ENCODE peak calls at places on chromosomes 1 and 21, in four cellular contexts. Z, X, A and P are unnamed samples.

GRCh38 chr21:23725576-23725975 is 1881.7 kb downstream of the MRPL39 start:
- DNase-seq in A (no peak), Z (no peak), X (no peak), P (no peak)

GRCh38 chr21:25396135-25396711 is 211.1 kb downstream of the MRPL39 start:
- DNase-seq in X (no peak), Z (no peak), A (no peak), P (no peak)

GRCh38 chr1:98388431-98388830 is 273.1 kb upstream of the SNX7 start:
- DNase-seq in X (no peak), A (no peak), Z (no peak), P (no peak)

GRCh38 chr1:46487818-46488218 is 1.8 kb upstream of the DMBX1 start:
- DNase-seq in A (no peak), Z (no peak), X (no peak), P (peak)

GRCh38 chr1:117930173-117930447 is 571 bp downstream of the WDR3 start:
- DNase-seq in X (no peak), A (no peak), Z (no peak), P (no peak)

GRCh38 chr1:30787856-30788495 is 30.4 kb upstream of the LAPTM5 start:
- DNase-seq in X (no peak), Z (no peak), A (no peak), P (no peak)

GRCh38 chr1:213122514-213122929 is 71.5 kb downstream of the RPS6KC1 start:
- DNase-seq in A (no peak), Z (no peak), X (no peak), P (peak)

GRCh38 chr21:45074818-45075605 is 632 bp downstream of the ADARB1 start:
- DNase-seq in Z (peak), X (peak), A (no peak), P (peak)

GRCh38 chr1:33188572-33189275 is 6.9 kb upstream of the TRIM62 start:
- DNase-seq in Z (no peak), X (no peak), A (no peak), P (no peak)

GRCh38 chr1:245790441-245790840 is 635.7 kb downstream of the KIF26B start:
- DNase-seq in A (no peak), X (no peak), Z (no peak), P (no peak)

GRCh38 chr1:239879321-239880170 is 212.1 kb upstream of the FMN2 start:
- DNase-seq in Z (no peak), X (no peak), A (no peak), P (no peak)

GRCh38 chr1:116518400-116518799 is 52.4 kb downstream of the CD58 start:
- DNase-seq in Z (no peak), X (no peak), A (no peak), P (no peak)

GRCh38 chr1:116515702-116516101 is 55.1 kb downstream of the CD58 start:
- DNase-seq in X (no peak), Z (no peak), A (no peak), P (no peak)

GRCh38 chr1:116525440-116525839 is 45.4 kb downstream of the CD58 start:
- DNase-seq in A (no peak), X (no peak), Z (no peak), P (no peak)

GRCh38 chr1:116516631-116517030 is 54.2 kb downstream of the CD58 start:
- DNase-seq in X (no peak), A (no peak), Z (no peak), P (no peak)

GRCh38 chr1:116521186-116521585 is 49.6 kb downstream of the CD58 start:
- DNase-seq in Z (no peak), X (no peak), A (no peak), P (no peak)
- TF ChIP-seq POLR2A in Z (no peak), X (no peak), A (no peak), P (no peak)

GRCh38 chr1:155978973-155979429 is 654 bp upstream of the ARHGEF2 start:
- DNase-seq in Z (no peak), X (no peak), A (no peak), P (peak)

GRCh38 chr1:155979525-155980343 is 1.4 kb upstream of the ARHGEF2 start:
- DNase-seq in A (no peak), X (no peak), Z (no peak), P (peak)

GRCh38 chr1:155983191-155984023 is 5.1 kb upstream of the ARHGEF2 start:
- DNase-seq in Z (no peak), A (peak), X (no peak), P (peak)

GRCh38 chr1:155982106-155982505 is 3.8 kb upstream of the ARHGEF2 start:
- DNase-seq in A (no peak), Z (no peak), X (no peak), P (no peak)

GRCh38 chr1:155981266-155982088 is 3.1 kb upstream of the ARHGEF2 start:
- DNase-seq in X (no peak), Z (no peak), A (no peak), P (peak)
- TF ChIP-seq POLR2A in X (no peak), Z (no peak), A (no peak), P (no peak)

DNA sequence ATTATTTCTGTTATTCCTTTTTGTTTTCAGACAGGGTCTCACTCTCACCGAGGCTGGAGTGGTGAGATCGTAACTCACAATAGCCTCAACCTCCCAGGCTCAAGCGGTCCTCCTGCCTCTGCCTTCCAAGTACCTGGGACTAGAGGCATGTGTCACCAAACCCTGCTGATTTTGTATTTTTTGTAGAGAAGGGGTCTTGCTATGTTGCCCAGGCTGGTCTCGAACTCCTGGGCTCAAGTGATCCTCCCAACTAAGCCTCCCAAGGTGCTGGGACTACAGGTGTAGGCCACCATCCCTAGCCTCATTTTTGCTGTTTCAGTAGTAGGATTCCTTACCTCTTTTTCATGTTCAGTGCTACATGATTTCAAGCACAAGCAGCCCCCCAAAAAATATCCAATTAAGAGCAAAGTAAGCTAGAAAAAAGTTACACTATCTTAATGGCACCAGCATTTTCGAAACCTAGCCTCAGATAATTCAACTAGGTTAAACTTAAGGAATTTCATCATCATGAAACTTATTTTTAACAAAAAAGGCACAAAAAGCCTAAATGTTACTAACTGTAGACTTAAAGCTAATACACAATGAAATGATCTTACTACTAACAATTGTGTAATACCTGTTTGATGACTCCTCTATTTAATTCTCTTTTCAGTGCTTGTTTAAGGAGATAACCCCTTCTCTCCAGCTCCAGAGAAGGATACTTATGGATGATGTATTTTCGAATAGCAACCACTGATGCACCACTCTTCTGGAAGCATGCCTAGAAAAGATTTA is 16.6 kb downstream of the HP1BP3 start:
- DNase-seq in X (no peak), A (no peak), Z (no peak), P (no peak)
- TF ChIP-seq POLR2A in X (no peak), A (no peak), Z (no peak), P (no peak)

GRCh38 chr21:26966978-26967913 is at the start of gene ADAMTS5:
- DNase-seq in A (peak), Z (peak), X (peak), P (no peak)
- TF ChIP-seq POLR2A in A (no peak), Z (no peak), X (no peak), P (no peak)

GRCh38 chr1:237040823-237041222 is 1.2 kb upstream of the RYR2 start:
- DNase-seq in X (no peak), Z (no peak), A (no peak), P (no peak)

GRCh38 chr1:237042892-237043576 is 1.1 kb downstream of the RYR2 start:
- DNase-seq in Z (no peak), X (no peak), A (no peak), P (no peak)

GRCh38 chr1:237041461-237041794 is 556 bp upstream of the RYR2 start:
- DNase-seq in Z (no peak), A (no peak), X (no peak), P (no peak)

GRCh38 chr1:237042467-237042891 is 495 bp downstream of the RYR2 start:
- DNase-seq in Z (no peak), A (no peak), X (no peak), P (no peak)

GRCh38 chr1:237041795-237042466 is at the start of gene RYR2:
- DNase-seq in Z (peak), A (no peak), X (no peak), P (peak)
- TF ChIP-seq POLR2A in Z (no peak), A (no peak), X (no peak), P (no peak)

DNA sequence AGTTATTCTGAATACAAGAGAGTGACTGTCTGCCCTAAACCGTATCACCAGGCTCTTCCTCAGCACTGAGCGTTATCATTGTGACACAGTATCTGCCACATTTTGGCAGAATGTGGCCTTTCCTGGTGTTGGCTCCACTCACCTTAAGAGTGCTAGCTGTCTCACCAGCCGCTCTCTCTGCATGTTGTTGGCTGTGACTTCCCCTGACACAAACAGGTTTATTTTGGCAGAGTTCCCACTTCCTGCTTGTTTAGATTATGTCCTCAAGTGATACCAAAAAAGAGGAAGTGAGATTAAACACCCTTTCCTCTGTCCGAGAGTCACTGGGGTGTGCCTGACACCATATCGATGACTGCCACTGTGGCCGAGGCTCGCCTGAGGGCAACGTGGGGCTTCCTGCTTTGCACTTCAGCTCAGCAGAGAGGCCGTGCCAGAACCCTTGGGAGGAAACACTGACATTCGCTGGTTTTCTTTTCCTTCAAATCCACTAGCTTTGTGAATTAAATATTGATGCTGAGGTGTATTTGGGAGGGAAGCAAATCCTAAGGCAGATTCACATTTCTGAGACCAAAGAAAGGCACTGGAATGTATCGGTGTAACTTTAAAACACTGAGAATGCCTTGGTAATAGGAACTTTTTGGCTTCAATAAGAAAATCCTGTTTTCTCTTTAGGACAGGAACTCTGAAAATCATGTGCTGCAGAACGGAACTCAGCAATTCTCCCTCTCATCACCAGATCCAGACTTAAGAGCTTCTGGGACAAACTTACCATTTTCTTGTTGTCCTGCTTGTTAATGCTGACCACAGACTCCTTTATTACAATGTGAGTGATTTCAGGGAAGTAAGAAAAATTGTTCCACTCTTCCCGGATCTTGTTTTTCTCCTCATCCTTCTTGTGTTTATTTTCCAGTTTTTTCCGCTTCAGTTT is 102.1 kb downstream of the JAK1 start:
- DNase-seq in Z (peak), A (peak), X (peak), P (peak)
- TF ChIP-seq POLR2A in Z (no peak), A (no peak), X (no peak), P (no peak)

GRCh38 chr1:162548170-162548569 is 13.4 kb upstream of the UAP1 start:
- DNase-seq in A (peak), Z (no peak), X (no peak), P (no peak)

GRCh38 chr1:162549001-162549400 is 12.5 kb upstream of the UAP1 start:
- DNase-seq in A (no peak), X (no peak), Z (no peak), P (no peak)

GRCh38 chr1:162552684-162553252 is 8.8 kb upstream of the UAP1 start:
- DNase-seq in Z (no peak), A (no peak), X (no peak), P (no peak)

GRCh38 chr1:162551969-162552683 is 9.4 kb upstream of the UAP1 start:
- DNase-seq in Z (no peak), X (no peak), A (no peak), P (no peak)

GRCh38 chr1:162550925-162551324 is 10.6 kb upstream of the UAP1 start:
- DNase-seq in A (no peak), Z (peak), X (no peak), P (no peak)
- TF ChIP-seq POLR2A in A (no peak), Z (no peak), X (no peak), P (no peak)

DNA sequence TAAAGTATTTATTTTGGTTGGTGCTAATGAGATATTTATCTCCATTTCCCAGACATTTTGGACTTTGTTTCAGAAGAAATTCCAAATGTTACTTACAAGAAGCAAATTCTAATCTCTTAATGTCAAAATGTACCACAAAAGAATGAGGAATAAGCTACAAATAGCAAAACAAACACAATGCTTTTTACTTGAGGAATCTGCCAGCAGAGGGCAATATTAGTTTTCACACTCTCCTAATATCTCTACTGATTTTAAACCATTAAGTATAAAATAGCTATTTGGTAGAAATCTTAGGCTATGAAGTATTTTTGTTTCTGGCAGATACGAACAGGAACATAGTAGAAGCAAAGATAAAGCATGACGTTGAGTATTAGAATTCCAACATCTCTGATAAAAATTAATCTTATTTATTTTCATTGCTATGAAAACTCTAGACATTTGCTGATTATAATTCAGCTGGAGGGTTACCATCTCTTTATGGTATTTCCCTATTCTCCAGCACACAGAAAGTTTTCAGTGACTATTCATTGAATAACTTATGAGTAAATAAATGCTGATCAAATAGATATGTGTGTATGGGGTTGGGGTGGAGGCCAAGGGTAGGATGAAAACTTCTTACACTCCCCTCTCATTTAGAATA is 13.4 kb upstream of the HMCN1 start:
- DNase-seq in Z (no peak), A (no peak), X (no peak), P (peak)
- TF ChIP-seq POLR2A in Z (no peak), A (no peak), X (no peak), P (no peak)

DNA sequence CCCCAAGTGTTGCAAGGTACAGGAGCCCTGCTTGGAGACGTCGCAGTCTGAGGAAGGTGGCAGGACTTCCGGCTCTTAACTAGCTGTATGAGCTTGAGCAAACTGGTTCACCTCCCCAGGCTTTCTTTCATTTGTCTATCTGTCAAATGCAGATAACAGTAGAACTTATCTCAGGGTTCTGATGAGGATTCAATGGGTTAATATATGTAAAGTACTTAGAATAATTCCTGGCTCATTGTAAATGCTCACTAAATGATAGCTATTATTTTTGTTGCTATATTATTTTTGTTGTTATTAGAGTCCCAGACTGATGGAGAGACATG is 108.5 kb upstream of the IPO9 start:
- DNase-seq in Z (no peak), X (no peak), A (no peak), P (no peak)
- TF ChIP-seq POLR2A in Z (no peak), X (no peak), A (no peak), P (no peak)

GRCh38 chr1:26275580-26276431 is 4.1 kb upstream of the SH3BGRL3 start:
- DNase-seq in A (peak), X (peak), Z (peak), P (peak)
- TF ChIP-seq POLR2A in A (no peak), X (no peak), Z (peak), P (peak)